ENCODE peak calls at places on chromosomes 12 and 14, in eight cellular contexts. T, Q, X, E, I, R, L and Z are unnamed samples.

GRCh38 chr12:53004178-53004577 is 2.1 kb upstream of the EIF4B start:
- DNase-seq in T (peak), Q (no peak), X (no peak), E (no peak), I (no peak), R (no peak), L (peak), Z (no peak)

GRCh38 chr12:46400406-46400805 is 27.8 kb upstream of the SLC38A2 start:
- DNase-seq in T (peak), Q (no peak), X (no peak), E (no peak), I (no peak), R (no peak), L (peak), Z (peak)

GRCh38 chr12:124904306-124905098 is 9.9 kb downstream of the UBC start:
- DNase-seq in T (peak), Q (no peak), X (peak), E (peak), I (no peak), R (no peak), L (peak), Z (peak)

GRCh38 chr12:124727244-124727673 is 136.4 kb downstream of the SCARB1 start:
- DNase-seq in T (peak), Q (no peak), X (peak), E (peak), I (no peak), R (no peak), L (peak), Z (peak)

GRCh38 chr12:46841891-46842290 is 16.1 kb upstream of the SLC38A4 start:
- DNase-seq in T (no peak), Q (no peak), X (no peak), E (no peak), I (no peak), R (no peak), L (no peak), Z (no peak)

GRCh38 chr14:74569826-74570591 is 42.0 kb downstream of the LTBP2 start:
- DNase-seq in T (no peak), Q (no peak), X (no peak), E (no peak), I (no peak), R (no peak), L (no peak), Z (no peak)

GRCh38 chr14:64639340-64639821 is 64.8 kb upstream of the PLEKHG3 start:
- DNase-seq in T (no peak), Q (no peak), X (no peak), E (no peak), I (no peak), R (no peak), L (peak), Z (no peak)

GRCh38 chr14:65478596-65478995 is 66.1 kb downstream of the FUT8 start:
- DNase-seq in T (peak), Q (no peak), X (no peak), E (no peak), I (no peak), R (no peak), L (peak), Z (peak)

GRCh38 chr14:75495882-75496281 is 26.4 kb upstream of the BATF start:
- DNase-seq in T (no peak), Q (no peak), X (no peak), E (no peak), I (no peak), R (no peak), L (no peak), Z (no peak)

GRCh38 chr12:115404761-115405470 is 720.9 kb upstream of the TBX3 start:
- DNase-seq in T (peak), Q (no peak), X (no peak), E (no peak), I (no peak), R (no peak), L (peak), Z (peak)

GRCh38 chr12:24596768-24597388 is 352.0 kb downstream of the BCAT1 start:
- DNase-seq in T (peak), Q (no peak), X (no peak), E (no peak), I (no peak), R (no peak), L (peak), Z (peak)

GRCh38 chr12:123097521-123098084 is 53.3 kb downstream of the PITPNM2 start:
- DNase-seq in T (no peak), Q (no peak), X (no peak), E (peak), I (no peak), R (no peak), L (no peak), Z (no peak)

GRCh38 chr12:31874961-31875608 is 84.1 kb upstream of the RESF1 start:
- DNase-seq in T (peak), Q (peak), X (peak), E (no peak), I (no peak), R (peak), L (peak), Z (peak)

GRCh38 chr12:28409892-28410291 is 219.6 kb downstream of the CCDC91 start:
- DNase-seq in T (peak), Q (no peak), X (no peak), E (no peak), I (no peak), R (no peak), L (peak), Z (peak)

GRCh38 chr14:75069021-75069810 is at the start of gene ZC2HC1C:
- DNase-seq in T (peak), Q (peak), X (peak), E (peak), I (peak), R (peak), L (peak), Z (peak)

GRCh38 chr12:39912211-39912980 is 193.5 kb downstream of the SLC2A13 start:
- DNase-seq in T (no peak), Q (no peak), X (no peak), E (no peak), I (no peak), R (no peak), L (no peak), Z (no peak)

GRCh38 chr12:62252576-62252975 is 7.6 kb upstream of the USP15 start:
- DNase-seq in T (no peak), Q (no peak), X (no peak), E (no peak), I (no peak), R (no peak), L (no peak), Z (no peak)

GRCh38 chr12:28171356-28172060 is 18.7 kb upstream of the CCDC91 start:
- DNase-seq in T (peak), Q (no peak), X (no peak), E (no peak), I (no peak), R (no peak), L (peak), Z (no peak)

GRCh38 chr12:30859226-30859625 is 67.3 kb upstream of the TSPAN11 start:
- DNase-seq in T (no peak), Q (no peak), X (no peak), E (no peak), I (no peak), R (no peak), L (no peak), Z (no peak)

GRCh38 chr14:72907886-72908285 is 14.0 kb upstream of the DPF3 start:
- DNase-seq in T (peak), Q (no peak), X (no peak), E (no peak), I (no peak), R (no peak), L (peak), Z (peak)

GRCh38 chr12:57552692-57553321 is 3.0 kb downstream of the KIF5A start:
- DNase-seq in T (peak), Q (no peak), X (no peak), E (no peak), I (no peak), R (no peak), L (peak), Z (peak)

GRCh38 chr12:112822056-112822455 is 30.5 kb downstream of the RPH3A start:
- DNase-seq in T (no peak), Q (no peak), X (no peak), E (no peak), I (no peak), R (no peak), L (no peak), Z (no peak)